ENCODE peak calls at places on chromosomes 1 and 21, in nine cellular contexts. E is fibroblast of mammary gland, L is neural crest cell, X is HL-60, A is K562, W is Calu3, K is choroid plexus epithelial cell, I is tibial nerve, S is left ventricle myocardium inferior. U is an unnamed sample.

GRCh38 chr1:89360716-89361115 is 3.1 kb upstream of the GBP6 start:
- DNase-seq in I (no peak), S (no peak), K (no peak), X (no peak), L (no peak), W (no peak), A (no peak), E (no peak), U (no peak)

GRCh38 chr1:1990222-1990621 is 13.4 kb downstream of the CFAP74 start:
- DNase-seq in L (no peak), S (peak; percentile 29), A (no peak), E (peak; percentile 14), X (no peak), K (no peak), W (no peak), I (peak; percentile 13), U (no peak)

GRCh38 chr1:203173156-203173555 is 2.5 kb downstream of the MYBPH start:
- DNase-seq in E (no peak), W (no peak), X (no peak), K (no peak), I (no peak), A (no peak), L (no peak), S (no peak), U (no peak)

GRCh38 chr1:176444286-176444685 is 18.7 kb upstream of the PAPPA2 start:
- DNase-seq in I (no peak), W (no peak), S (no peak), E (no peak), K (no peak), X (no peak), A (no peak), L (no peak), U (peak; percentile 21)

GRCh38 chr1:10773851-10774614 is 22.4 kb downstream of the CASZ1 start:
- DNase-seq in W (no peak), I (no peak), L (no peak), S (peak; percentile 19), A (no peak), K (no peak), X (no peak), E (no peak), U (no peak)

GRCh38 chr21:46145840-46146691 is 9.3 kb downstream of the FTCD start:
- DNase-seq in X (no peak), S (no peak), E (no peak), I (no peak), K (no peak), L (no peak), W (no peak), A (no peak), U (no peak)

GRCh38 chr1:206898089-206898908 is 1.1 kb downstream of the IL24 start:
- DNase-seq in K (peak; percentile 72), L (no peak), E (peak; percentile 71), X (no peak), S (no peak), A (no peak), W (no peak), I (no peak), U (peak; percentile 88)

GRCh38 chr1:246425139-246425794 is 81.8 kb downstream of the SMYD3 start:
- DNase-seq in L (no peak), X (no peak), E (no peak), K (no peak), W (no peak), A (no peak), S (no peak), I (no peak), U (peak; percentile 26)

GRCh38 chr1:145885738-145886287 is at the start of gene ANKRD35:
- DNase-seq in I (peak; percentile 78), S (peak; percentile 89), E (peak; percentile 61), X (peak; percentile 72), W (peak; percentile 87), K (peak; percentile 68), A (peak; percentile 95), L (peak; percentile 73), U (peak; percentile 87)

GRCh38 chr1:78491311-78492071 is 717 bp downstream of the PTGFR start:
- DNase-seq in K (peak; percentile 43), S (peak; percentile 14), X (no peak), A (no peak), I (peak; percentile 47), L (peak; percentile 20), E (peak; percentile 72), W (peak; percentile 31), U (peak; percentile 55)

GRCh38 chr21:45599146-45599581 is 44.4 kb upstream of the PCBP3 start:
- DNase-seq in E (no peak), I (no peak), W (no peak), L (no peak), X (no peak), K (no peak), A (no peak), S (no peak), U (no peak)

GRCh38 chr1:81998165-81998564 is 197.4 kb downstream of the ADGRL2 start:
- DNase-seq in I (no peak), A (no peak), S (peak; percentile 18), K (peak; percentile 36), E (peak; percentile 4), L (no peak), X (no peak), W (no peak), U (no peak)

GRCh38 chr1:27868932-27869718 is 3.2 kb upstream of the THEMIS2 start:
- DNase-seq in E (no peak), W (no peak), S (peak; percentile 52), K (no peak), X (peak; percentile 75), I (no peak), L (no peak), A (no peak), U (no peak)

GRCh38 chr21:20875741-20876140 is 122.5 kb upstream of the NCAM2 start:
- DNase-seq in I (no peak), E (no peak), K (peak; percentile 59), W (no peak), X (no peak), S (no peak), L (no peak), A (no peak), U (peak; percentile 35)
- TF ChIP-seq CTCF in I (no peak), E (no peak), K (peak; percentile 59), W (no peak), X (no peak), S (no peak), L (no peak), A (no peak), U (peak; percentile 29)

GRCh38 chr1:158203693-158204457 is 23.2 kb downstream of the CD1D start:
- DNase-seq in A (peak; percentile 31), E (peak; percentile 73), L (no peak), X (peak; percentile 29), I (peak; percentile 79), S (no peak), W (peak; percentile 41), K (peak; percentile 84), U (peak; percentile 84)
- TF ChIP-seq CTCF in A (peak; percentile 70), E (peak; percentile 79), L (peak; percentile 90), X (peak; percentile 57), I (peak; percentile 67), S (peak; percentile 88), W (peak; percentile 64), K (peak; percentile 72), U (peak; percentile 83)

DNA sequence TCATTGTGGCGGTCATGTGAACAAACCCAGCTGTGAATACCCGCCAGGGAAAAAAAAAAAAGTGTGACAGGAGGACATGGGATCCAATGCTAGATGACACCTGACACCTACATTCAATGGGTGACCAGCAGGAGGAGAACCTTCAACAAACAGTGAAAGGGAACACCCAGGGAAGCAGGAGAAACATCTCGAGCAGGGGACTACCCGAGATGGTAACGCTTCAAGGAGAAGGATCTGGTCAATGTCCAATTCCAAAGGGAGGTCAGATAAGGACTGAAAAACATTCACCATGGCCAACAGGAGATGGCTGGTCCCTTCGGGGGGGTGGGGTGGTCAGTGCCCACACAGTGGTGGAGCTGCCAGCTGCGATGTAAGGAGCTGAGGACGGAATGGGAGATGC is 46.3 kb downstream of the PTPN14 start:
- DNase-seq in L (no peak), E (no peak), K (no peak), I (no peak), X (no peak), S (no peak), A (no peak), W (no peak), U (peak; percentile 30)
- TF ChIP-seq CTCF in L (no peak), E (no peak), K (no peak), I (no peak), X (no peak), S (no peak), A (no peak), W (no peak), U (no peak)

GRCh38 chr1:91273875-91274274 is 130.8 kb downstream of the HFM1 start:
- DNase-seq in W (no peak), S (no peak), X (no peak), A (no peak), I (no peak), E (peak; percentile 15), L (no peak), K (peak; percentile 12), U (peak; percentile 31)

GRCh38 chr1:91282695-91283420 is 121.8 kb downstream of the HFM1 start:
- DNase-seq in L (peak; percentile 68), W (peak; percentile 66), I (peak; percentile 80), A (peak; percentile 59), S (no peak), E (peak; percentile 79), X (peak; percentile 43), K (peak; percentile 88), U (peak; percentile 75)

GRCh38 chr1:91283421-91283726 is 121.3 kb downstream of the HFM1 start:
- DNase-seq in L (no peak), A (no peak), K (no peak), E (peak; percentile 3), I (no peak), W (no peak), S (no peak), X (no peak), U (no peak)

GRCh38 chr1:91281782-91282181 is 122.9 kb downstream of the HFM1 start:
- DNase-seq in W (no peak), X (no peak), S (no peak), A (no peak), E (no peak), K (no peak), L (no peak), I (no peak), U (no peak)

DNA sequence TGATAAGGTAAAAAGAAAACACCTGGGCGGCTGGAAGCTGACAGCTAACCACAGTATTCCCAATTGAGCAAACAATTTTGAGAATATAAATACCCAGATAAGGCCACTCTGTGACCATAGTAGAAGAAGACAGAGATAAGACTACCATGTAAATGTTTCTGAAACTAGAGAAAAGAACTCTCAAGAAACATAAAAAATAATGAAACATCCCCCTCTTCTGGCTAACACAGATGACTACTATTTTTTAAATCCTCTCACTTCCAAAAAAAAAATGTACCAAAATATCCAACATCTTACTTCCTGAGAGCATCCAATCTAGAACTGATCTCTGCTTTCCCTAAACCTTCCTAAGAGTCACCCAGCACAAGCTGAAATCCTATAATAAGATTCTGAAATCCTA is 125.9 kb downstream of the HFM1 start:
- DNase-seq in S (no peak), W (no peak), X (no peak), I (no peak), A (no peak), E (peak; percentile 31), L (no peak), K (peak; percentile 57), U (peak; percentile 37)
- TF ChIP-seq CTCF in S (peak; percentile 22), W (no peak), X (no peak), I (no peak), A (peak; percentile 36), E (peak; percentile 30), L (peak; percentile 72), K (peak; percentile 44), U (peak; percentile 42)

DNA sequence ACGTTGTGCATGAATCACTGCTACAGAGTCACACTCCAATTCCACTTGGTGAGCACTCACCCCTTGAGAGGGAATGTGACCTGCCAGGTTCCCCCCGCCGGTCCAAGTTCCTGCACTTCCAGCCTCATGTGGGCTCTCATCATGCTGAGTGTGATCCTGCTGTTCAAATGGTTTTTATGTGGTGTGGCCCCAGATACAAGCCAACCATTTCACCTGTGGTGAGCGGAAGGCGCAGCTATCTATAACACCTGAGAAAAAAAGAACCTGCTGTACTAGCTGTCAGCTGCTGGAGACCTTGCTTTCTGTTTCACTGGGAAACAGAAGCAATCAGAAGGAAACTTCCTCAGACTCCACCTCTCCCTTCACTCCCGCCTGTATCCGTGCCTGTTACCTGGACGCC is 64.5 kb upstream of the RPL11 start:
- DNase-seq in S (no peak), E (no peak), K (no peak), A (no peak), W (no peak), X (no peak), I (no peak), L (no peak), U (no peak)
- TF ChIP-seq CTCF in S (no peak), E (no peak), K (no peak), A (no peak), W (no peak), X (no peak), I (no peak), L (no peak), U (no peak)

U was measured in MCF 10A.